ENCODE peak calls at places on chromosomes 3 and 15, in six cellular contexts. One of them, this sample, is unnamed.

GRCh38 chr15:60128710-60129109 is 124.6 kb downstream of the FOXB1 start:
- DNase-seq in neuronal stem cell: no peak
- DNase-seq in endodermal cell: peak; percentile 62
- DNase-seq in NT2/D1: no peak
- DNase-seq in mesenchymal stem cell: no peak
- DNase-seq in IMR-90: no peak
- DNase-seq in this sample: no peak

GRCh38 chr3:42613462-42613861 is 13.0 kb downstream of the NKTR start:
- DNase-seq in neuronal stem cell: no peak
- DNase-seq in endodermal cell: no peak
- DNase-seq in NT2/D1: no peak
- DNase-seq in mesenchymal stem cell: peak; percentile 32
- DNase-seq in IMR-90: no peak
- DNase-seq in this sample: peak; percentile 38

GRCh38 chr3:182118081-182118480 is 406.4 kb downstream of the SOX2 start:
- DNase-seq in neuronal stem cell: no peak
- DNase-seq in endodermal cell: no peak
- DNase-seq in NT2/D1: no peak
- DNase-seq in mesenchymal stem cell: peak; percentile 21
- DNase-seq in IMR-90: no peak
- DNase-seq in this sample: no peak

GRCh38 chr3:170699158-170700053 is 113.5 kb upstream of the SLC7A14 start:
- DNase-seq in neuronal stem cell: no peak
- DNase-seq in endodermal cell: no peak
- DNase-seq in NT2/D1: no peak
- DNase-seq in mesenchymal stem cell: no peak
- DNase-seq in IMR-90: no peak
- DNase-seq in this sample: no peak

GRCh38 chr3:82973810-82974209 is 1212.4 kb upstream of the GBE1 start:
- DNase-seq in neuronal stem cell: no peak
- DNase-seq in endodermal cell: no peak
- DNase-seq in NT2/D1: no peak
- DNase-seq in mesenchymal stem cell: peak; percentile 0
- DNase-seq in IMR-90: no peak
- DNase-seq in this sample: no peak

GRCh38 chr15:95087253-95087609 is 855.9 kb downstream of the MCTP2 start:
- DNase-seq in neuronal stem cell: no peak
- DNase-seq in endodermal cell: no peak
- DNase-seq in NT2/D1: no peak
- DNase-seq in mesenchymal stem cell: peak; percentile 69
- DNase-seq in IMR-90: peak; percentile 43
- DNase-seq in this sample: no peak

GRCh38 chr3:116647955-116648354 is 61.6 kb upstream of the TUSC7 start:
- DNase-seq in neuronal stem cell: no peak
- DNase-seq in endodermal cell: no peak
- DNase-seq in NT2/D1: no peak
- DNase-seq in mesenchymal stem cell: no peak
- DNase-seq in IMR-90: no peak
- DNase-seq in this sample: no peak

GRCh38 chr3:48656841-48657281 is 5.8 kb downstream of the CELSR3 start:
- DNase-seq in neuronal stem cell: no peak
- DNase-seq in endodermal cell: no peak
- DNase-seq in NT2/D1: no peak
- DNase-seq in mesenchymal stem cell: no peak
- DNase-seq in IMR-90: no peak
- DNase-seq in this sample: no peak

GRCh38 chr15:99475754-99476412 is 89.9 kb upstream of the MEF2A start:
- DNase-seq in neuronal stem cell: no peak
- DNase-seq in endodermal cell: no peak
- DNase-seq in NT2/D1: no peak
- DNase-seq in mesenchymal stem cell: no peak
- DNase-seq in IMR-90: no peak
- DNase-seq in this sample: no peak
- H3K9ac ChIP-seq in neuronal stem cell: no peak overlapping the region
- H3K9ac ChIP-seq in endodermal cell: no peak overlapping the region
- H3K9ac ChIP-seq in NT2/D1: no peak overlapping the region
- H3K9ac ChIP-seq in mesenchymal stem cell: peak overlapping the region; percentile 17
- H3K9ac ChIP-seq in IMR-90: peak overlapping the region; percentile 14
- H3K9ac ChIP-seq in this sample: peak overlapping the region; percentile 13

DNA sequence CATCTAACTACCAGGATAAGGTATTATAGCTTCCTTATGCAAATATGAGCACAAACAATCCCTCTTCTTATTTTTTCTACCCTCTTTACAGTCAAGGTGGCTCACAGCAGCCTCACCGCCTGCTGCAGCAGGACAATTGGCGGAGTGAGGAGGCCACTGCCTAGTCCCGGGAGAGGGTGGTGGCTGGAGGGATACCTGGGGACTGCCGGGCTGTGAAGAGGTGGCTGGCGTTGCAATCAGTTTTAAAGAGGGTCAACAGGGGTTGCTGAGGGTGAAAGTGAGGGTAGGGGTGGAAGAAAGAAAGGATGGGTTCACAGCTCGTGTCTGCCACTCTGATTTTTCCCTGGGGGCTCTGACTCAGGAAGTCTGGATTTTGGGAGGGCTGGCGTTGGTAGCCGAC is 105.1 kb upstream of the SLC6A6 start:
- DNase-seq in neuronal stem cell: no peak
- DNase-seq in endodermal cell: no peak
- DNase-seq in NT2/D1: no peak
- DNase-seq in mesenchymal stem cell: no peak
- DNase-seq in IMR-90: no peak
- DNase-seq in this sample: no peak
- H3K9ac ChIP-seq in neuronal stem cell: no peak overlapping the region
- H3K9ac ChIP-seq in endodermal cell: no peak overlapping the region
- H3K9ac ChIP-seq in NT2/D1: no peak overlapping the region
- H3K9ac ChIP-seq in mesenchymal stem cell: no peak overlapping the region
- H3K9ac ChIP-seq in IMR-90: no peak overlapping the region
- H3K9ac ChIP-seq in this sample: no peak overlapping the region

DNA sequence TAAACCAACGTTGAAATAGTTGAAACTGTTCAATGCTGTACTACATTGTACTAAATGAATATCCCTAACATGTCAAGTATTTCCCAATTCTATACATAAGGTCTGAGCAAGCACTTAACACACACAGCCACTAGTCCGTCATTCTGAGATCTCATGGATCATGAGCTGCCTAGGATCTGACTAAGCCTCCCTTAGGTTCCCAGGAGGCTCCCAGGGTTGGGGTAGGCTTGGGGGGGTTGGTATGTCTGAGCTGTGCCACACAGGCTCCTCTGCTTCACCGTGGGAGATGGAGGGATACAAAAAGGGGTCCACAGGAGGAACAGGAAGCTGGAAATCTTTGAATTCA is 5.9 kb downstream of the RASGRP1 start:
- DNase-seq in neuronal stem cell: no peak
- DNase-seq in endodermal cell: no peak
- DNase-seq in NT2/D1: no peak
- DNase-seq in mesenchymal stem cell: peak; percentile 35
- DNase-seq in IMR-90: peak; percentile 80
- DNase-seq in this sample: peak; percentile 84
- H3K9ac ChIP-seq in neuronal stem cell: no peak overlapping the region
- H3K9ac ChIP-seq in endodermal cell: no peak overlapping the region
- H3K9ac ChIP-seq in NT2/D1: no peak overlapping the region
- H3K9ac ChIP-seq in mesenchymal stem cell: no peak overlapping the region
- H3K9ac ChIP-seq in IMR-90: no peak overlapping the region
- H3K9ac ChIP-seq in this sample: no peak overlapping the region

GRCh38 chr3:123333401-123333800 is 115.5 kb downstream of the ADCY5 start:
- DNase-seq in neuronal stem cell: no peak
- DNase-seq in endodermal cell: no peak
- DNase-seq in NT2/D1: no peak
- DNase-seq in mesenchymal stem cell: no peak
- DNase-seq in IMR-90: no peak
- DNase-seq in this sample: no peak
- H3K9ac ChIP-seq in neuronal stem cell: peak overlapping the region; percentile 10
- H3K9ac ChIP-seq in endodermal cell: no peak overlapping the region
- H3K9ac ChIP-seq in NT2/D1: peak overlapping the region; percentile 22
- H3K9ac ChIP-seq in mesenchymal stem cell: no peak overlapping the region
- H3K9ac ChIP-seq in IMR-90: no peak overlapping the region
- H3K9ac ChIP-seq in this sample: no peak overlapping the region

GRCh38 chr15:40845036-40845435 is 1.2 kb downstream of the SPINT1 start:
- DNase-seq in neuronal stem cell: no peak
- DNase-seq in endodermal cell: no peak
- DNase-seq in NT2/D1: no peak
- DNase-seq in mesenchymal stem cell: no peak
- DNase-seq in IMR-90: no peak
- DNase-seq in this sample: no peak

GRCh38 chr15:40843885-40844542 is at the start of gene SPINT1:
- DNase-seq in neuronal stem cell: no peak
- DNase-seq in endodermal cell: peak; percentile 81
- DNase-seq in NT2/D1: no peak
- DNase-seq in mesenchymal stem cell: peak; percentile 22
- DNase-seq in IMR-90: no peak
- DNase-seq in this sample: peak; percentile 41

GRCh38 chr15:40841741-40842140 is 2.1 kb upstream of the SPINT1 start:
- DNase-seq in neuronal stem cell: no peak
- DNase-seq in endodermal cell: no peak
- DNase-seq in NT2/D1: no peak
- DNase-seq in mesenchymal stem cell: no peak
- DNase-seq in IMR-90: no peak
- DNase-seq in this sample: no peak

GRCh38 chr15:40844543-40844981 is 714 bp downstream of the SPINT1 start:
- DNase-seq in neuronal stem cell: no peak
- DNase-seq in endodermal cell: peak; percentile 81
- DNase-seq in NT2/D1: no peak
- DNase-seq in mesenchymal stem cell: peak; percentile 24
- DNase-seq in IMR-90: no peak
- DNase-seq in this sample: peak; percentile 42

DNA sequence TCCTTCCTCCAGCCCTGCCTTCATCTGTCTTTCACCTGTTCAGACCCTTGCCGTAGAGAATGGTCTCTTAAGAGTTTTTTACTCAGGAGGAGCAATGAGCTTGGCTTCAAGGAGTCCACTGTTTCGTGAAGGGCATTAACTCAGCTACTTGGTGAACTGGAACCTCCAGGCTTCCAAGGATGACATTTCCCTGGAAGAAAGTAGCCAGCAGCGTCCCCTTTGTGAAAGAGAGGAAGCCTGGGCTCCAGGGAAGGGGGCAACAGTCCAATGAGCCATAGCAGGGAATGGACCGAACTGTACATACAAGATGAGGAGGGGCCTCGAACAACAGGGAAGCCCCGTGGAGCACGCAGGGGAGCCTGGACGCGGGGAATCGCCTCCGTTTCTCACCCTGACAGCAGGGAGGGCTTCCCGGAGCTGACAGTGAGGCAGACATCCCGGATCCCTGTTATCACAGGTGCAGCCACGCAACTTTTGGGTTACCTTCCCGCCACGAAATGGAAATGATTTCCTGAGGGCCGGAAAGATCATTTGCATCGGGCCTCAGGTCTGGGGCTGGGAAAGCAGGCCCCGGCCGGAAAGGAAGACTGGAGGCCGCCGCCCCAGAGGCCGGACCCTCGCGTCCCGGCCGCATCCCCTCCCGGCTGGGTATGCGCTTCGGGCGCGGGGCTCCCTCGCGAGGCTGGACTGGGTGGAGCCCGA is 514 bp upstream of the SPINT1 start:
- DNase-seq in neuronal stem cell: no peak
- DNase-seq in endodermal cell: no peak
- DNase-seq in NT2/D1: no peak
- DNase-seq in mesenchymal stem cell: no peak
- DNase-seq in IMR-90: no peak
- DNase-seq in this sample: no peak
- H3K9ac ChIP-seq in neuronal stem cell: peak overlapping the region; percentile 13
- H3K9ac ChIP-seq in endodermal cell: peak overlapping the region; percentile 20
- H3K9ac ChIP-seq in NT2/D1: peak overlapping the region; percentile 80
- H3K9ac ChIP-seq in mesenchymal stem cell: no peak overlapping the region
- H3K9ac ChIP-seq in IMR-90: no peak overlapping the region
- H3K9ac ChIP-seq in this sample: no peak overlapping the region

DNA sequence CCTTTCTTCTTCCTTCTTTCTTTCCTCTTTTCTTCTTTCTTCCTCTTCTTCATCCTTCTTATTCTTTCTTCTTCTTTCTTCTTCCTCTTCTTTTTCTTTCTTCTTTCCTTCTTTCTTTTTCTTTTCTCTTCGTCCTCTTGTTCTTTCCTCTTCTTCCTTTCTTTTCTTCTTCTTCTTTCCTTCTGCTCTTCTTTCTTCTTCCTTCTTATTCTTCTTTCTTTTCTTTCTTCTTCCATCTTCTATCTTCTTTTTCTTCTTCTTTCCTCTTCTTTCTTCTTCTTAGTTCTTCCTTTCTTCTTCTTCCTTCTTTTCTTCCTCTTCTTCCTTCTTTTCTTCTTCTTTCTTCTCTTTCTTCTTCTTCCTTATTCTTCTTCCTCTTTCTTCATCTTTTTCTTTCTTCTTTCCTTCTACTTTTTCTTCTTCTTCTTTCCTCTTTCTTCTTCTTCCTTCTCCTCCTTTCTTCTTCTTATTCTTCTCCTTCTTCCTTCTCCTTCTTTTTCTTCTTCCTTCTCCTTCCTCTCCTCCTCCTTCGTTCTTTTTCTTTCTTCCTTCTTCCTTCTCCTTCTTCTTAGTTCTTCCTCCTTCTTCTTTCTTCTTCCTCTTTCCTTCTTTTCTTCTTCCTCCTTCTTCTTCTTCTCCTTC is 37.8 kb downstream of the SPG21 start:
- DNase-seq in neuronal stem cell: no peak
- DNase-seq in endodermal cell: no peak
- DNase-seq in NT2/D1: no peak
- DNase-seq in mesenchymal stem cell: no peak
- DNase-seq in IMR-90: no peak
- DNase-seq in this sample: no peak
- H3K9ac ChIP-seq in neuronal stem cell: no peak overlapping the region
- H3K9ac ChIP-seq in endodermal cell: no peak overlapping the region
- H3K9ac ChIP-seq in NT2/D1: no peak overlapping the region
- H3K9ac ChIP-seq in mesenchymal stem cell: no peak overlapping the region
- H3K9ac ChIP-seq in IMR-90: no peak overlapping the region
- H3K9ac ChIP-seq in this sample: no peak overlapping the region

DNA sequence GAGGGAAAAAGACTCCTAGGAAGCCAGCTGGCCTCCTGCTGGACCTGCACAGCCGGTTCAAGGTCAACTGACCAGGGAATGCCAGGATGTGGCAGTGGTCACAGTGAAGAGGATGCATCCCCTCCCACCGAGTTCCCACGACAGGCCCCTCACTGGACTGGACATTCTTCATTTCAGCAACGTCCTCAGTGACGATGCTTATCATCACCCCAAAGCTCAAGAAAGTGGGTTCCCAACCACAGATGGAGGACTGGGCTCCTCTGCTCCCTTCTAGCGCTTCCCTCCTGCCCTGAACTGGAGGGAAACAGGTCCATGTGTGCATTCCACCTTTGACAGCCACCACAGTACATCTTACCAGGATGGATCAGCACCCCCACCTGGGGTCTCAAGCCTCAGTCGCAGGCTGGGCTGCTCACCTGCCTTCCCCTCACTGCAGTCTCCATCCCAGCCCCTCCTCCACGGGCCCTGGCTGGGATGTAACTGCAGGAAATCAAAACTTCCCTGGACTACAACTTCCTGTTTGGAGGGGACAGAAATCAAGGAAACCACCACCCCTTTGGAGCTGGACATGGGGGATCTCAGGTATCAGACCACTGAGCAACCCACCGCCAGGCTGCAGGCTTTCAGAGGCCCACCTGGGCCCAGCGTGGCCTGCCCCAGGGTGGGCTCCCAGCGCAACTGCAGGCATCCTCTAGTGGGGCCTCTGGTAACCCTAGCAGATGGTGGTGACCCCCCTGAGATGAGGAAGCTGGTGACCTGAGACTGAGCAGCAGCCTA is 7.3 kb downstream of the CALML4 start:
- DNase-seq in neuronal stem cell: no peak
- DNase-seq in endodermal cell: peak; percentile 42
- DNase-seq in NT2/D1: no peak
- DNase-seq in mesenchymal stem cell: no peak
- DNase-seq in IMR-90: no peak
- DNase-seq in this sample: no peak
- H3K9ac ChIP-seq in neuronal stem cell: no peak overlapping the region
- H3K9ac ChIP-seq in endodermal cell: no peak overlapping the region
- H3K9ac ChIP-seq in NT2/D1: no peak overlapping the region
- H3K9ac ChIP-seq in mesenchymal stem cell: no peak overlapping the region
- H3K9ac ChIP-seq in IMR-90: no peak overlapping the region
- H3K9ac ChIP-seq in this sample: no peak overlapping the region